ENCODE peak calls at places on chromosomes 1 and 21, in nine cellular contexts. L, Z, G, K, X, M, S, P and A are unnamed samples. For H3K4me1, the result is how much of the 10 kb centered on the place peaks cover.

GRCh38 chr1:186980400-186980799 is 151.7 kb downstream of the PLA2G4A start:
- DNase-seq in K (no peak), L (no peak), G (no peak), M (no peak), P (no peak), S (no peak), X (no peak), Z (no peak), A (no peak)

GRCh38 chr1:87111659-87112339 is 197.4 kb downstream of the HS2ST1 start:
- DNase-seq in P (no peak), L (no peak), X (no peak), S (no peak), G (no peak), M (no peak), K (peak), Z (no peak), A (no peak)

GRCh38 chr1:23559985-23560755 is 869 bp upstream of the ID3 start:
- DNase-seq in K (no peak), Z (no peak), S (no peak), P (no peak), G (no peak), L (no peak), X (no peak), M (peak), A (no peak)

GRCh38 chr21:35256468-35256988 is 207.4 kb upstream of the RUNX1 start:
- DNase-seq in L (no peak), P (peak), S (peak), M (peak), G (peak), X (peak), K (peak), Z (peak), A (peak)

GRCh38 chr1:79822053-79822452 is 815.5 kb upstream of the ADGRL4 start:
- DNase-seq in Z (peak), S (no peak), M (no peak), X (no peak), K (no peak), L (no peak), P (no peak), G (no peak), A (no peak)

GRCh38 chr1:8649027-8649426 is 168.4 kb downstream of the RERE start:
- DNase-seq in P (no peak), M (peak), S (no peak), Z (no peak), X (no peak), L (no peak), G (no peak), K (no peak), A (no peak)

GRCh38 chr1:161133220-161133740 is 813 bp upstream of the DEDD start:
- DNase-seq in K (no peak), P (no peak), L (no peak), X (no peak), M (no peak), S (no peak), G (no peak), Z (no peak), A (no peak)

GRCh38 chr1:100074604-100075395 is 57.9 kb downstream of the SASS6 start:
- DNase-seq in S (no peak), L (no peak), G (no peak), K (no peak), M (no peak), P (no peak), X (no peak), Z (no peak), A (no peak)

GRCh38 chr1:215397843-215398242 is 169.3 kb upstream of the KCTD3 start:
- DNase-seq in Z (no peak), X (no peak), L (no peak), K (no peak), G (no peak), M (peak), P (no peak), S (no peak), A (no peak)

GRCh38 chr1:89959719-89960118 is 35.2 kb upstream of the ZNF326 start:
- DNase-seq in M (no peak), X (no peak), S (no peak), K (no peak), G (no peak), P (no peak), Z (no peak), L (no peak), A (no peak)

GRCh38 chr1:182617734-182618288 is 13.6 kb upstream of the RGS16 start:
- DNase-seq in P (no peak), S (no peak), G (no peak), K (no peak), M (no peak), L (no peak), Z (no peak), X (no peak), A (no peak)

GRCh38 chr1:36134031-36134430 is 9.0 kb upstream of the COL8A2 start:
- DNase-seq in G (no peak), Z (no peak), S (no peak), L (no peak), P (no peak), K (no peak), X (no peak), M (no peak), A (no peak)

GRCh38 chr1:53606197-53607095 is 132.5 kb downstream of the GLIS1 start:
- DNase-seq in Z (no peak), X (no peak), M (no peak), G (peak), P (peak), K (no peak), L (peak), S (peak), A (peak)

GRCh38 chr21:39020751-39021474 is 162.3 kb downstream of the PSMG1 start:
- DNase-seq in S (no peak), L (no peak), G (peak), P (no peak), Z (peak), K (peak), X (peak), M (peak), A (peak)

GRCh38 chr1:175062339-175062738 is 5.3 kb upstream of the TNN start:
- DNase-seq in K (no peak), Z (no peak), S (no peak), L (no peak), G (no peak), M (no peak), X (no peak), P (no peak), A (no peak)

GRCh38 chr1:66671472-66671871 is 80.8 kb upstream of the DYNLT5 start:
- DNase-seq in G (no peak), P (no peak), X (no peak), K (no peak), M (no peak), L (no peak), S (no peak), Z (no peak), A (no peak)

GRCh38 chr1:100481320-100481719 is 56.6 kb upstream of the GPR88 start:
- DNase-seq in P (no peak), G (no peak), M (no peak), X (no peak), K (no peak), L (no peak), Z (no peak), S (no peak), A (no peak)

GRCh38 chr1:202958544-202959275 is 598 bp upstream of the ADIPOR1 start:
- DNase-seq in K (no peak), L (no peak), X (no peak), P (no peak), M (no peak), G (no peak), S (peak), Z (no peak), A (no peak)

GRCh38 chr1:161921990-161922389 is 101.7 kb downstream of the OLFML2B start:
- DNase-seq in Z (no peak), K (no peak), P (no peak), X (no peak), G (no peak), M (peak), S (no peak), L (no peak), A (no peak)

GRCh38 chr1:223712184-223712855 is at the start of gene CAPN2:
- DNase-seq in Z (peak), G (peak), S (peak), X (no peak), P (peak), L (peak), K (no peak), M (peak), A (peak)

GRCh38 chr21:40516336-40516735 is 330.6 kb downstream of the DSCAM start:
- DNase-seq in S (peak), X (no peak), L (no peak), P (no peak), K (no peak), Z (no peak), M (no peak), G (no peak), A (no peak)

GRCh38 chr1:237387144-237387505 is 345.1 kb downstream of the RYR2 start:
- DNase-seq in P (no peak), X (no peak), Z (no peak), L (no peak), S (no peak), G (no peak), K (no peak), M (no peak), A (no peak)

GRCh38 chr1:96660051-96660450 is 61.5 kb upstream of the PTBP2 start:
- DNase-seq in X (no peak), L (no peak), M (no peak), S (no peak), K (no peak), Z (no peak), G (no peak), P (no peak), A (no peak)

GRCh38 chr1:108877858-108878257 is 1.1 kb downstream of the GPSM2 start:
- DNase-seq in M (no peak), K (no peak), S (no peak), P (no peak), G (no peak), X (no peak), L (no peak), Z (no peak), A (no peak)

GRCh38 chr1:17682403-17682802 is 72.7 kb upstream of the ACTL8 start:
- DNase-seq in P (no peak), L (no peak), S (no peak), X (peak), M (no peak), Z (no peak), K (no peak), G (no peak), A (no peak)

GRCh38 chr1:62395291-62395690 is 41.6 kb upstream of the USP1 start:
- DNase-seq in P (no peak), Z (no peak), L (no peak), K (no peak), X (no peak), S (no peak), G (no peak), M (no peak), A (no peak)

GRCh38 chr1:15626269-15626668 is 9.0 kb downstream of the DDI2 start:
- DNase-seq in Z (no peak), S (no peak), M (no peak), G (no peak), X (no peak), P (no peak), L (no peak), K (no peak), A (no peak)

GRCh38 chr1:80244366-80244765 is 1237.8 kb upstream of the ADGRL4 start:
- DNase-seq in S (no peak), G (no peak), Z (no peak), K (no peak), X (no peak), L (no peak), P (no peak), M (no peak), A (no peak)

GRCh38 chr1:236002572-236002971 is 62.3 kb downstream of the NID1 start:
- DNase-seq in X (no peak), K (no peak), S (no peak), Z (no peak), P (no peak), L (no peak), M (no peak), G (no peak), A (no peak)

GRCh38 chr1:235999259-235999925 is 65.5 kb downstream of the NID1 start:
- DNase-seq in M (peak), S (no peak), L (no peak), Z (no peak), X (peak), G (no peak), P (no peak), K (no peak), A (no peak)

GRCh38 chr1:236000781-236001180 is 64.1 kb downstream of the NID1 start:
- DNase-seq in K (no peak), M (no peak), P (no peak), G (no peak), X (no peak), L (no peak), S (no peak), Z (no peak), A (no peak)

GRCh38 chr1:235998812-235999211 is 66.1 kb downstream of the NID1 start:
- DNase-seq in Z (no peak), X (peak), L (no peak), P (no peak), K (no peak), M (no peak), G (no peak), S (no peak), A (no peak)

DNA sequence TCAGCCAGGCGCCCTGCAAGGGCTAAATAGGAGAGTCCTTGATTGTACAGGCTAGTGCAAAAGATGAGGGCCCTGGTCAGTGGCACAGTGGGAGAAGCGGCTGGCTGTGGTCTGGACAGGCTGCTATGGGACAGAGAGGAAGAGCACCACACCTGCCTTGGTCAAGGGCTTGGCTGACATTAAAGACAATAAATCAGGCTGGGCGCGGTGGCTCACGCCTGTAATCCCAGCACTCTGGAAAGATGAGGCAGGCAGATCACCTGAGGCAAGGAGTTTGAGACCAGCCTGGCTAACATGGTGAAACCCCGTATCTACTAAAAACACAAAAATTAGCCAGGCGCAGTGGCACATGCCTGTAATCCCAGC is 62.9 kb downstream of the NID1 start:
- DNase-seq in P (no peak), G (no peak), M (no peak), X (no peak), Z (no peak), L (no peak), S (no peak), K (no peak), A (no peak)
- H3K4me1 ChIP-seq in P (under half), G (under half), M (under half), X (under half), Z (under half), L (under half), S (under half), K (under half), A (under half)

DNA sequence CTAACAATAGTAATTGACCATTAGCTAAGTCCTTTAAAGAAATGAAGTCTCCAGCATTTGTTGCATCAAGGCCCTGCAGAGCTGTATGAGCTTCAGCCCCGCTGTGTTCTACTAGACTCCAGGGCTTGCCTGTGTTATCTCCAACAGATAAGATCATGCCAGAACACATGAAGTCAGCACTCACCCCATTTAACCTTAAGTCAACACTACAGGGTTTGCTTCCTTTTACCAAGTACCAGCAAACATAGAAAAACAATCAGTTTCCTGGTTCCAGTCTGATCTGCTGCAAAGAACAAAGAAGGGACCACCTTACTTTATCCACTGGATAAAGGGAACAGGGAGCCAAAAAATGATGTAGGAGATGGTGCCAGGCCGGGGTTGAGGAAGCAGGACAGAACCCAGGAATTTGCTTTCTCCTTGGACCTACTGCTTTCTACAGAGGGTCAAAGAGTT is 41.3 kb upstream of the ENAH start:
- DNase-seq in P (no peak), M (peak), X (no peak), K (peak), L (no peak), G (no peak), S (no peak), Z (no peak), A (no peak)
- TF ChIP-seq CTCF in P (no peak), M (no peak), X (no peak), K (no peak), L (no peak), G (no peak), S (no peak), Z (no peak), A (no peak)

DNA sequence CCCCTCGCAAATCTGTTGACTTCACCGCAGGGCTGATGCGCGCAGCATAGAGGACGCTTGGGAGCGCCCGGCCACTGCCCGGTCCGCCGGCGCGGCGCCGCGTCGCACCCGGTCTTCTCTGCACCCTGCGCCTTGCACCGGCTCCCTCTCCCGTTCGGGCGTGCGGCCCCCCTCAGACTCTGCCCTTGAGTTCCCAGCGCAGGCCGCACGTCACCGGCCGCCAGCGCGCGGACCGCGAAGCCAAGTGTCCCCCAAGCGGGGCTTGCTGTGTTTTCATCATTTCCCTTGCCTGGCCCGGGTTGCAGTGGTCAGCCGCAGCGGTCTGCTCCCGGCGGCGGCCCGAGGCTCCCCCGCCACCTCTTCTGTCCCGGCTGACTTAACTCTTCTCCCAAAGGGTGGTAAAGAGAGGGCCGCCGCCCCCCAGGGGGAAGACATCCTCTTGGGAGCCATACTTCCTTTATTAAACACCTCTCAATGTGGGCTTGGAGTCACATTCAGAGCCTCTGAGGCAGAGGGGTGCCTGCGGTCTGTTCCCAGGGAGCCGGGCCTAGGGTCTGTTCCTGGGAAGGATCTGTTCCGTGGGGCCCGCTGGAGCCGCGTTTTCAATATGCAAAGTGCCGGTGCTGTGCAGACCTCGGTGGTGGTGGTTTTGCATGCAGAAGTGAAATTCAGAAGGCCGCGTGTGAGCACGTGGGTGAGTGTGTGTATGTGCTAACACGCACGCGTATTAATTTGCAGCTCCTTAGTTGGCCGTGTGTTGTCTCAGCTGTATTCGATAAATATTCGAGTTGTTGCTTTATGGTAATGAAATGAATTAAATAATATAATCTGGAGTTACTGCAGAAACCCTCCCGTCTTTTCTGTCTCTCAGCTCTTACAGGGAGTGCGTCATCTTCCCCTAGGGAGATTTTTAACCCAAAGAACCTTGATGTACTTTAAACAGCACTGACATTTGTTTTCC is 17.6 kb downstream of the PBX1 start:
- DNase-seq in K (no peak), Z (peak), G (no peak), S (no peak), P (no peak), L (no peak), X (no peak), M (no peak), A (no peak)
- H3K4me1 ChIP-seq in K (under half), Z (under half), G (under half), S (under half), P (under half), L (under half), X (under half), M (under half), A (under half)

GRCh38 chr1:41423511-41424191 is 60.8 kb downstream of the EDN2 start:
- DNase-seq in K (no peak), P (no peak), X (no peak), M (no peak), G (peak), Z (no peak), S (peak), L (no peak), A (no peak)
- TF ChIP-seq CTCF in K (peak), P (no peak), X (peak), M (no peak), G (peak), Z (no peak), S (peak), L (no peak), A (peak)

DNA sequence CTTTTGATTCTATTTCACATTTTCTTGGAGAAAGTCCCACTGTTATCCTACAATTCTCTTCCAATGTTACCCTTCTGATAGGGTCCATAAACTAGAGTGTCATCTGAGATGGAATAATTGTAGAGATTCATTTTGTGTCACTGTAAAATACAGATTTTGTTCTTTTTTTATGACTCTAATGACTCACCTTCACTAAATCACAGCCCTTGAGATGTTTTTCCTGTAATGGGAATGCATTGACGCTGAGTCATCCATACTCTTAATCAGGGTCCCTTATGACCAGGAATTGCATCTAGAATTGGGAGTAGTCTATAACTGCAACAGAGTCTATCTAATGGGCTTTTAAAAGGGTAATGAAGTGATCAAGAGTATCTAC is 315.5 kb downstream of the TGFB2 start:
- DNase-seq in X (no peak), M (peak), Z (no peak), L (no peak), K (no peak), P (no peak), S (no peak), G (no peak), A (no peak)
- H3K4me1 ChIP-seq in X (under half), M (under half), Z (under half), L (under half), K (under half), P (under half), S (under half), G (under half), A (under half)